ENCODE peak calls at places on chromosome 10, in five cellular contexts. One of them, this sample, is unnamed.

GRCh38 chr10:126062132-126063032 is 166.0 kb downstream of the FANK1 start:
- DNase-seq in NCI-H2029: no peak
- DNase-seq in iris pigment epithelial cell: peak; percentile 96
- DNase-seq in PC-3: peak; percentile 95
- DNase-seq in NCI-H510A: no peak
- DNase-seq in this sample: no peak

GRCh38 chr10:26367771-26368170 is 70.4 kb upstream of the APBB1IP start:
- DNase-seq in NCI-H2029: no peak
- DNase-seq in iris pigment epithelial cell: peak; percentile 16
- DNase-seq in PC-3: peak; percentile 40
- DNase-seq in NCI-H510A: no peak
- DNase-seq in this sample: no peak

GRCh38 chr10:80684217-80684616 is 146.5 kb downstream of the SH2D4B start:
- DNase-seq in NCI-H2029: no peak
- DNase-seq in iris pigment epithelial cell: peak; percentile 56
- DNase-seq in PC-3: peak; percentile 13
- DNase-seq in NCI-H510A: no peak
- DNase-seq in this sample: no peak

GRCh38 chr10:88557659-88558058 is 25.5 kb downstream of the RNLS start:
- DNase-seq in NCI-H2029: no peak
- DNase-seq in iris pigment epithelial cell: peak; percentile 68
- DNase-seq in PC-3: no peak
- DNase-seq in NCI-H510A: no peak
- DNase-seq in this sample: no peak

GRCh38 chr10:122327237-122328206 is 47.0 kb upstream of the PLEKHA1 start:
- DNase-seq in NCI-H2029: no peak
- DNase-seq in iris pigment epithelial cell: no peak
- DNase-seq in PC-3: no peak
- DNase-seq in NCI-H510A: no peak
- DNase-seq in this sample: no peak

GRCh38 chr10:87864497-87865059 is 1.2 kb downstream of the PTEN start:
- DNase-seq in NCI-H2029: no peak
- DNase-seq in iris pigment epithelial cell: no peak
- DNase-seq in PC-3: no peak
- DNase-seq in NCI-H510A: no peak
- DNase-seq in this sample: no peak

GRCh38 chr10:97849101-97849490 is 547 bp upstream of the GOLGA7B start:
- DNase-seq in NCI-H2029: peak; percentile 86
- DNase-seq in iris pigment epithelial cell: no peak
- DNase-seq in PC-3: peak; percentile 69
- DNase-seq in NCI-H510A: peak; percentile 93
- DNase-seq in this sample: peak; percentile 72

GRCh38 chr10:129005804-129006203 is 461.2 kb upstream of the MGMT start:
- DNase-seq in NCI-H2029: no peak
- DNase-seq in iris pigment epithelial cell: no peak
- DNase-seq in PC-3: no peak
- DNase-seq in NCI-H510A: no peak
- DNase-seq in this sample: no peak

GRCh38 chr10:132432176-132432540 is 35.2 kb downstream of the PWWP2B start:
- DNase-seq in NCI-H2029: no peak
- DNase-seq in iris pigment epithelial cell: no peak
- DNase-seq in PC-3: no peak
- DNase-seq in NCI-H510A: no peak
- DNase-seq in this sample: no peak

GRCh38 chr10:15737635-15738034 is 17.9 kb upstream of the ITGA8 start:
- DNase-seq in NCI-H2029: no peak
- DNase-seq in iris pigment epithelial cell: no peak
- DNase-seq in PC-3: peak; percentile 8
- DNase-seq in NCI-H510A: no peak
- DNase-seq in this sample: no peak

GRCh38 chr10:91127341-91128082 is 93.0 kb upstream of the PCGF5 start:
- DNase-seq in NCI-H2029: peak; percentile 15
- DNase-seq in iris pigment epithelial cell: peak; percentile 18
- DNase-seq in PC-3: no peak
- DNase-seq in NCI-H510A: no peak
- DNase-seq in this sample: no peak

GRCh38 chr10:50316695-50317648 is 65.7 kb upstream of the ASAH2 start:
- DNase-seq in NCI-H2029: no peak
- DNase-seq in iris pigment epithelial cell: peak; percentile 16
- DNase-seq in PC-3: peak; percentile 56
- DNase-seq in NCI-H510A: no peak
- DNase-seq in this sample: no peak